ENCODE peak calls at places on chromosome 21, in nine cellular contexts. D is CD4-positive, alpha-beta T cell; L is A549; W is HL-60; K is fibroblast of pulmonary artery; R is heart left ventricle; M is foreskin fibroblast; B is sigmoid colon; U is vagina. J is an unnamed sample.

GRCh38 chr21:45294509-45295291 is 7.0 kb upstream of the POFUT2 start:
- DNase-seq in D (no peak), L (no peak), W (no peak), K (peak), R (peak), M (peak), B (peak), U (peak), J (peak)

GRCh38 chr21:45362077-45362747 is 42.8 kb upstream of the COL18A1 start:
- DNase-seq in D (no peak), L (no peak), W (no peak), K (no peak), R (no peak), M (no peak), B (no peak), U (no peak), J (no peak)

GRCh38 chr21:43925609-43926008 is 60.6 kb downstream of the AGPAT3 start:
- DNase-seq in D (no peak), L (no peak), W (no peak), K (no peak), R (peak), M (no peak), B (no peak), U (no peak), J (no peak)

GRCh38 chr21:35932232-35932911 is 128.0 kb downstream of the SETD4 start:
- DNase-seq in D (no peak), L (peak), W (peak), K (peak), R (peak), M (peak), B (peak), U (no peak), J (peak)

GRCh38 chr21:40186036-40186435 is 318.8 kb downstream of the PCP4 start:
- DNase-seq in D (no peak), L (no peak), W (no peak), K (no peak), R (no peak), M (no peak), B (no peak), U (no peak), J (no peak)

GRCh38 chr21:37071561-37072238 is 1.2 kb downstream of the PIGP start:
- DNase-seq in D (no peak), L (peak), W (no peak), K (peak), R (peak), M (peak), B (peak), U (peak), J (peak)

GRCh38 chr21:43775795-43776430 is at the start of gene CSTB:
- DNase-seq in D (peak), L (peak), W (peak), K (peak), R (peak), M (peak), B (peak), U (no peak), J (no peak)

GRCh38 chr21:32371913-32372314 is 20.9 kb downstream of the URB1 start:
- DNase-seq in D (no peak), L (peak), W (no peak), K (peak), R (no peak), M (peak), B (peak), U (peak), J (peak)

GRCh38 chr21:45634511-45635183 is 8.9 kb upstream of the PCBP3 start:
- DNase-seq in D (no peak), L (no peak), W (no peak), K (peak), R (no peak), M (no peak), B (no peak), U (no peak), J (peak)

GRCh38 chr21:38759286-38759872 is 46.4 kb upstream of the ETS2 start:
- DNase-seq in D (no peak), L (no peak), W (no peak), K (peak), R (no peak), M (no peak), B (no peak), U (no peak), J (no peak)

GRCh38 chr21:44853601-44854390 is 19.7 kb downstream of the PTTG1IP start:
- DNase-seq in D (no peak), L (no peak), W (no peak), K (no peak), R (peak), M (no peak), B (no peak), U (no peak), J (no peak)

GRCh38 chr21:32206631-32207030 is 72.2 kb downstream of the MIS18A start:
- DNase-seq in D (no peak), L (no peak), W (no peak), K (no peak), R (no peak), M (no peak), B (no peak), U (peak), J (no peak)

GRCh38 chr21:35658242-35658641 is 402.1 kb downstream of the SETD4 start:
- DNase-seq in D (no peak), L (no peak), W (peak), K (peak), R (no peak), M (peak), B (no peak), U (no peak), J (peak)

GRCh38 chr21:44533891-44534627 is 5.9 kb downstream of the KRTAP10-1 start:
- DNase-seq in D (no peak), L (no peak), W (no peak), K (no peak), R (peak), M (no peak), B (peak), U (no peak), J (no peak)

GRCh38 chr21:27564684-27565280 is 597.9 kb upstream of the ADAMTS5 start:
- DNase-seq in D (no peak), L (peak), W (peak), K (peak), R (peak), M (peak), B (no peak), U (no peak), J (peak)

GRCh38 chr21:38211321-38211720 is 45.5 kb upstream of the KCNJ15 start:
- DNase-seq in D (no peak), L (no peak), W (no peak), K (no peak), R (no peak), M (no peak), B (no peak), U (no peak), J (no peak)

GRCh38 chr21:26125433-26126167 is 45.0 kb downstream of the APP start:
- DNase-seq in D (no peak), L (no peak), W (no peak), K (no peak), R (no peak), M (no peak), B (no peak), U (no peak), J (no peak)

GRCh38 chr21:20997308-20997632 is 939 bp upstream of the NCAM2 start:
- DNase-seq in D (no peak), L (no peak), W (no peak), K (no peak), R (peak), M (no peak), B (no peak), U (no peak), J (no peak)

GRCh38 chr21:45818904-45819285 is 162.7 kb upstream of the COL6A1 start:
- DNase-seq in D (peak), L (peak), W (peak), K (peak), R (no peak), M (peak), B (peak), U (peak), J (peak)

GRCh38 chr21:43942621-43943020 is 69.5 kb upstream of the TRAPPC10 start:
- DNase-seq in D (no peak), L (no peak), W (no peak), K (no peak), R (no peak), M (no peak), B (no peak), U (no peak), J (no peak)

GRCh38 chr21:43923391-43923790 is 58.4 kb downstream of the AGPAT3 start:
- DNase-seq in D (no peak), L (no peak), W (no peak), K (no peak), R (no peak), M (peak), B (peak), U (no peak), J (peak)

GRCh38 chr21:43767980-43768867 is 7.9 kb downstream of the CSTB start:
- DNase-seq in D (no peak), L (peak), W (peak), K (peak), R (no peak), M (peak), B (no peak), U (no peak), J (peak)

GRCh38 chr21:39316729-39317128 is 3.3 kb upstream of the BRWD1 start:
- DNase-seq in D (no peak), L (no peak), W (no peak), K (no peak), R (no peak), M (no peak), B (no peak), U (no peak), J (no peak)

GRCh38 chr21:45975017-45975595 is 6.5 kb upstream of the COL6A1 start:
- DNase-seq in D (no peak), L (no peak), W (no peak), K (peak), R (peak), M (no peak), B (peak), U (no peak), J (peak)

DNA sequence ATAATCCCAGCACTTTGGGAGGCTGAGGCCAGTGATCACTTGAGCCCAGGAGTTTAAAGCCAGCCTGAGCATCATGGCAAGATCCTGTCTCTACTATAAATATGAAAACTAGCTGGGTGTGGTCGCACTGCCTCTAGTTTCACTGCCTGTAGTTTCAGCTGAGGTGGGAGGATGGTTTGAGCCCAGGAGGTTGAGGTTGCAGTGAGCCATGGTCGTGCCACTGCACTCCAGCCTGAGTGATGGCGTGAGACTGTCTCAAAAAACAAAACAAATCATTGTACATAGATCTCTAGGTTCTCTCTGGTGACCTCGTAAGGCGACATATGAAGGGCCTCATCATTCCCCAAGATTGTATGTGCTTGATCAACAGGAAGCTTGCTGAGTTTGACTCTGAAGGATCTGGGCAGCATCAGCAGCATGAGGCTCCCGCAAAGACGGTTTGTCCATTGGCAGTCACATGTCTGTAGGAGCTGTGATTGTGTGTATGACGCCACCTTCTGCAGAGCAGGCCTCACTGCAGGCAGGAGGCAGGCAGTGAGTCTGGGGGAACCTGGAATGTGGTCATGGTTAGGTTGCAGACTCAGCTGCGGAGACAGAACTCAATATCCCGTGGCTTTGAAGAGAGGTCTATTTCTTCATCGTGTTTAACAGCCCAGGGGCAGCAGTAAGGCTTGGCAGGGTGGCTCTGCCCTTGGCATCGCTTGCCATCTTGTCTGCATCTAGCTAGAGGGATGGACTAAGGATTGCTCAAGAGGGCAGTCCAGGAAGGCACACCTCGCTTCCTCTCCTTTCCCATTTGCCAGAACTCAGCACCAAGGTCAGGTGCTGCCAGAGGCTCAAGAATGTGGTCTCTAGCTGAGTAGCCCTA is 13.9 kb downstream of the ATP5PO start:
- DNase-seq in D (no peak), L (peak), W (peak), K (peak), R (no peak), M (peak), B (peak), U (no peak), J (peak)
- TF ChIP-seq CTCF in D (no peak), L (peak), W (peak), K (peak), R (peak), M (peak), B (peak), U (no peak), J (peak)

DNA sequence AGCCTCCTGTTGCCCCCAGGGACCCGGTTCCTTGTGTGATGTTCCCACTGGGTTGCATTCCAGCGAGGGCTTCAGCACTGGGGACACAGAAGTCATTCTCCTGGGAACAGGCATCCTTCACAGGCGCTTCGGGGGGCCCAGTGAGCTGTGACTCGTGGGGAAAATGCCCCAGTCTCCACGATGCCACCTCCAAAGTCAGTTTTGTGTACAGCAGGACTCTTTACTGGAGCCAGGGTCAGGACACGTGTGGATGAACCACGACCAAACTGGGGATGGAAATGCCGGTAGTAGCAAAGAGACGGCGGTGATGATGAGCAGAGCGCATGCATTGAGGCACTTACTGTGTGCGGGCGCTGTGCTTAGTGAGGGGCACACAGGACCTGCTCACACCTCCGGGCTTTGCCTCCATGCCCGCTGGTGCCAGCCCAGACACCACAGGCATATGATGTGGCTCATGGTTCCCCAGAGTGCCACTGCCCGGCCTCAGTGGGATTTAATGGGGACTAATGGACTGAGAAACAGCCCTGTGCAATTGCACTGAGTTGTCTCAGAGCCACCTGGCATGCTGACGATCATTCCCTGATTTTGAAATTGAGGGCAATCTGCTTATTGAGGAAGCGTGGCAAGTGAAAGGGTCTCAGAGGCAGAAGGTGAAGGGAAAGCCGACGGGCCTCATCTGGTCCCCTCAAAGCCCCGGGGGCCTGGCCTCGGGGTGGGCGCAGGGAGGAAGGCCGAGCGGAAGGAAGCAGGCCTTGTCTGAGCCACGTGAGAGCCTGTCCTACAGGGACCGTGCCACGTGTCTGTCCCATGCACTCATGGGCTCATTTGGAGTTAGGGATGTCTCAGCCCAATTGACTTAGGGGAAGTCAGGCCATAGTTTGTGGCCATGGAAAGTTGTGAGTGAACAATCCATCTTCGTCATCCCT is 91.4 kb downstream of the PDE9A start:
- DNase-seq in D (no peak), L (no peak), W (no peak), K (no peak), R (no peak), M (no peak), B (peak), U (no peak), J (no peak)
- TF ChIP-seq CTCF in D (no peak), L (no peak), W (no peak), K (no peak), R (no peak), M (no peak), B (no peak), U (no peak), J (no peak)

GRCh38 chr21:16330340-16331319 is 600.8 kb downstream of the USP25 start:
- DNase-seq in D (no peak), L (peak), W (peak), K (peak), R (no peak), M (peak), B (no peak), U (no peak), J (peak)
- TF ChIP-seq CTCF in D (peak), L (peak), W (peak), K (peak), R (peak), M (peak), B (peak), U (peak), J (peak)

DNA sequence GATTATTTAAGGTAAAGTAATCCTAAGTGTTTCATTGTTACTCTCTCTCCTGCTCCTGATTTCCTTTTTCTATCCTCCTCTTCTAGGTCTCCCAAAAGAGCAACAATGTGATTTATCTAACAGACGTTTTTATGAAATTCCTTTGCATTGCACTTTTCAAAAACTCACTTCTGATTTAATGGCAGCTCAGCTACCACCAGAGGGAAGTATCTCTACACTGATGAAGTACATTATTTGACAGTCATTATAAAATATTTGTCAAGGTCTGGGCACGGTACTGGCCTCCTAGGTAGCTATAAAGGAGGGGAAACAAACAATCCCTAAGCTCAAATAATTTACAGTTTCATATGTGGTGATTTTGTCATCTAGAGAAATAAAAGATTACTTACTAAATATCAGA is 15.6 kb downstream of the TMPRSS15 start:
- DNase-seq in D (no peak), L (no peak), W (no peak), K (no peak), R (no peak), M (no peak), B (no peak), U (no peak), J (no peak)
- TF ChIP-seq CTCF in D (no peak), L (no peak), W (no peak), K (no peak), R (no peak), M (no peak), B (no peak), U (no peak), J (no peak)

GRCh38 chr21:41914358-41914757 is 35.2 kb upstream of the PRDM15 start:
- DNase-seq in D (no peak), L (no peak), W (no peak), K (no peak), R (no peak), M (no peak), B (no peak), U (no peak), J (no peak)

GRCh38 chr21:41918561-41919358 is 35.1 kb downstream of the C2CD2 start:
- DNase-seq in D (no peak), L (no peak), W (no peak), K (no peak), R (no peak), M (no peak), B (peak), U (no peak), J (no peak)

GRCh38 chr21:41917531-41917930 is 36.3 kb downstream of the C2CD2 start:
- DNase-seq in D (no peak), L (no peak), W (no peak), K (no peak), R (no peak), M (no peak), B (peak), U (no peak), J (no peak)

GRCh38 chr21:41914965-41915364 is 35.8 kb upstream of the PRDM15 start:
- DNase-seq in D (no peak), L (no peak), W (no peak), K (no peak), R (no peak), M (no peak), B (no peak), U (no peak), J (no peak)

DNA sequence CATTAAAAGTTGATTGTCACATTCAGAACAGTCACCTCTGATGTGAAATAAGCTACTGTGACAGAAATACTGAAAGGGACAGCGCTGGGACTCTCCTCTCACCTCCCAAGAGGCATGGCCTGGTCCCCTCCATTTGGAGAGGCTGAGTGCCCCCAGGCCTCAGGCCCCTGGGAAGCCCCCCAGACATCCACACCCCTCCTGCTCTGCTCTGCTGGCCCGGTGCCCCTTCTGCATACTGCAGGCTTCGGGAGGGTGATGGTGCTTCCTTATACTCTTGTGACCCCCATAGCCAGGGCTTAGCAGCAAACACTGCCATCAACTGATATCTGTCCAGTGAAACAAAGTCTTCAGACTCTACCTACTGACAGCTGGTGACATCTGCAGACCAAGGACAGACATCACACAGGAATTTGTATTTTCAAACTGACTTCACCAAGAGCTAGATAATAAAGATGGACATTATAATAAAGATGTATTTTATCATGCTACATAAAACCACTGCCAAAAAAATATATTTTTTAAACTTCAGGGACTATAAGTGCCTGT is 36.9 kb downstream of the C2CD2 start:
- DNase-seq in D (no peak), L (no peak), W (no peak), K (no peak), R (no peak), M (no peak), B (peak), U (no peak), J (no peak)
- TF ChIP-seq CTCF in D (no peak), L (no peak), W (no peak), K (no peak), R (no peak), M (no peak), B (no peak), U (no peak), J (no peak)

J was measured in fibroblast of mammary gland.